ENCODE peak calls at places on chromosomes 4 and X, in nine cellular contexts. One of them, this sample, is unnamed.

GRCh38 chr4:1731180-1731579 is 9.9 kb downstream of the TACC3 start:
- DNase-seq in body of pancreas: no peak
- DNase-seq in EH: no peak
- DNase-seq in transverse colon: no peak
- DNase-seq in activated T-cell treated with anti-CD3 and anti-CD28 coated beads, Interleukin-2, amount 50 U/mL, for 1 hour: no peak
- DNase-seq in HEK293T: no peak
- DNase-seq in RWPE1: no peak
- DNase-seq in fibroblast of pulmonary artery: no peak
- DNase-seq in activated CD4-positive, alpha-beta T cell treated with anti-CD3 and anti-CD28 coated beads for 48 hours: peak; percentile 39
- DNase-seq in this sample: no peak

GRCh38 chrX:150765782-150766350 is 72.7 kb downstream of the MTMR1 start:
- DNase-seq in body of pancreas: no peak
- DNase-seq in EH: no peak
- DNase-seq in transverse colon: no peak
- DNase-seq in activated T-cell treated with anti-CD3 and anti-CD28 coated beads, Interleukin-2, amount 50 U/mL, for 1 hour: no peak
- DNase-seq in HEK293T: no peak
- DNase-seq in RWPE1: no peak
- DNase-seq in fibroblast of pulmonary artery: no peak
- DNase-seq in activated CD4-positive, alpha-beta T cell treated with anti-CD3 and anti-CD28 coated beads for 48 hours: no peak
- DNase-seq in this sample: no peak

GRCh38 chr4:64581422-64581821 is 172.2 kb upstream of the TECRL start:
- DNase-seq in body of pancreas: no peak
- DNase-seq in EH: peak; percentile 2
- DNase-seq in transverse colon: no peak
- DNase-seq in activated T-cell treated with anti-CD3 and anti-CD28 coated beads, Interleukin-2, amount 50 U/mL, for 1 hour: no peak
- DNase-seq in HEK293T: no peak
- DNase-seq in RWPE1: peak; percentile 22
- DNase-seq in fibroblast of pulmonary artery: peak; percentile 62
- DNase-seq in activated CD4-positive, alpha-beta T cell treated with anti-CD3 and anti-CD28 coated beads for 48 hours: no peak
- DNase-seq in this sample: no peak

GRCh38 chr4:80446664-80447063 is 111.1 kb downstream of the CFAP299 start:
- DNase-seq in body of pancreas: no peak
- DNase-seq in EH: peak; percentile 46
- DNase-seq in transverse colon: no peak
- DNase-seq in activated T-cell treated with anti-CD3 and anti-CD28 coated beads, Interleukin-2, amount 50 U/mL, for 1 hour: no peak
- DNase-seq in HEK293T: no peak
- DNase-seq in RWPE1: no peak
- DNase-seq in fibroblast of pulmonary artery: peak; percentile 6
- DNase-seq in activated CD4-positive, alpha-beta T cell treated with anti-CD3 and anti-CD28 coated beads for 48 hours: no peak
- DNase-seq in this sample: no peak

GRCh38 chrX:151513472-151513871 is 50.0 kb upstream of the PASD1 start:
- DNase-seq in body of pancreas: no peak
- DNase-seq in EH: no peak
- DNase-seq in transverse colon: no peak
- DNase-seq in activated T-cell treated with anti-CD3 and anti-CD28 coated beads, Interleukin-2, amount 50 U/mL, for 1 hour: no peak
- DNase-seq in HEK293T: no peak
- DNase-seq in RWPE1: no peak
- DNase-seq in fibroblast of pulmonary artery: no peak
- DNase-seq in activated CD4-positive, alpha-beta T cell treated with anti-CD3 and anti-CD28 coated beads for 48 hours: no peak
- DNase-seq in this sample: no peak

GRCh38 chr4:28523791-28524190 is 1663.2 kb downstream of the STIM2 start:
- DNase-seq in body of pancreas: no peak
- DNase-seq in EH: no peak
- DNase-seq in transverse colon: no peak
- DNase-seq in activated T-cell treated with anti-CD3 and anti-CD28 coated beads, Interleukin-2, amount 50 U/mL, for 1 hour: no peak
- DNase-seq in HEK293T: no peak
- DNase-seq in RWPE1: no peak
- DNase-seq in fibroblast of pulmonary artery: no peak
- DNase-seq in activated CD4-positive, alpha-beta T cell treated with anti-CD3 and anti-CD28 coated beads for 48 hours: no peak
- DNase-seq in this sample: no peak

GRCh38 chrX:150566734-150567182 is 1.7 kb upstream of the MTM1 start:
- DNase-seq in body of pancreas: no peak
- DNase-seq in EH: no peak
- DNase-seq in transverse colon: no peak
- DNase-seq in activated T-cell treated with anti-CD3 and anti-CD28 coated beads, Interleukin-2, amount 50 U/mL, for 1 hour: no peak
- DNase-seq in HEK293T: no peak
- DNase-seq in RWPE1: no peak
- DNase-seq in fibroblast of pulmonary artery: no peak
- DNase-seq in activated CD4-positive, alpha-beta T cell treated with anti-CD3 and anti-CD28 coated beads for 48 hours: no peak
- DNase-seq in this sample: no peak

GRCh38 chr4:116925900-116926457 is 159.4 kb downstream of the TRAM1L1 start:
- DNase-seq in body of pancreas: peak; percentile 14
- DNase-seq in EH: no peak
- DNase-seq in transverse colon: no peak
- DNase-seq in activated T-cell treated with anti-CD3 and anti-CD28 coated beads, Interleukin-2, amount 50 U/mL, for 1 hour: no peak
- DNase-seq in HEK293T: peak; percentile 9
- DNase-seq in RWPE1: no peak
- DNase-seq in fibroblast of pulmonary artery: no peak
- DNase-seq in activated CD4-positive, alpha-beta T cell treated with anti-CD3 and anti-CD28 coated beads for 48 hours: no peak
- DNase-seq in this sample: no peak

GRCh38 chrX:150361070-150361776 is 1.9 kb upstream of the MAMLD1 start:
- DNase-seq in body of pancreas: peak; percentile 13
- DNase-seq in EH: peak; percentile 28
- DNase-seq in transverse colon: peak; percentile 22
- DNase-seq in activated T-cell treated with anti-CD3 and anti-CD28 coated beads, Interleukin-2, amount 50 U/mL, for 1 hour: peak; percentile 42
- DNase-seq in HEK293T: no peak
- DNase-seq in RWPE1: no peak
- DNase-seq in fibroblast of pulmonary artery: peak; percentile 24
- DNase-seq in activated CD4-positive, alpha-beta T cell treated with anti-CD3 and anti-CD28 coated beads for 48 hours: peak; percentile 34
- DNase-seq in this sample: no peak

GRCh38 chrX:148609766-148610698 is 109.6 kb downstream of the AFF2 start:
- DNase-seq in body of pancreas: no peak
- DNase-seq in EH: no peak
- DNase-seq in transverse colon: no peak
- DNase-seq in activated T-cell treated with anti-CD3 and anti-CD28 coated beads, Interleukin-2, amount 50 U/mL, for 1 hour: no peak
- DNase-seq in HEK293T: no peak
- DNase-seq in RWPE1: peak; percentile 8
- DNase-seq in fibroblast of pulmonary artery: no peak
- DNase-seq in activated CD4-positive, alpha-beta T cell treated with anti-CD3 and anti-CD28 coated beads for 48 hours: peak; percentile 5
- DNase-seq in this sample: no peak

GRCh38 chr4:40940317-40940720 is 190.6 kb downstream of the NSUN7 start:
- DNase-seq in body of pancreas: no peak
- DNase-seq in EH: no peak
- DNase-seq in transverse colon: peak; percentile 9
- DNase-seq in activated T-cell treated with anti-CD3 and anti-CD28 coated beads, Interleukin-2, amount 50 U/mL, for 1 hour: no peak
- DNase-seq in HEK293T: no peak
- DNase-seq in RWPE1: no peak
- DNase-seq in fibroblast of pulmonary artery: peak; percentile 46
- DNase-seq in activated CD4-positive, alpha-beta T cell treated with anti-CD3 and anti-CD28 coated beads for 48 hours: no peak
- DNase-seq in this sample: no peak

GRCh38 chr4:168877407-168877778 is 132.7 kb downstream of the CBR4 start:
- DNase-seq in body of pancreas: no peak
- DNase-seq in EH: no peak
- DNase-seq in transverse colon: no peak
- DNase-seq in activated T-cell treated with anti-CD3 and anti-CD28 coated beads, Interleukin-2, amount 50 U/mL, for 1 hour: no peak
- DNase-seq in HEK293T: no peak
- DNase-seq in RWPE1: no peak
- DNase-seq in fibroblast of pulmonary artery: no peak
- DNase-seq in activated CD4-positive, alpha-beta T cell treated with anti-CD3 and anti-CD28 coated beads for 48 hours: no peak
- DNase-seq in this sample: no peak

GRCh38 chrX:154383359-154384283 is 4.5 kb downstream of the EMD start:
- DNase-seq in body of pancreas: no peak
- DNase-seq in EH: no peak
- DNase-seq in transverse colon: no peak
- DNase-seq in activated T-cell treated with anti-CD3 and anti-CD28 coated beads, Interleukin-2, amount 50 U/mL, for 1 hour: peak; percentile 20
- DNase-seq in HEK293T: no peak
- DNase-seq in RWPE1: no peak
- DNase-seq in fibroblast of pulmonary artery: no peak
- DNase-seq in activated CD4-positive, alpha-beta T cell treated with anti-CD3 and anti-CD28 coated beads for 48 hours: no peak
- DNase-seq in this sample: no peak

GRCh38 chr4:163866728-163867313 is 372.3 kb downstream of the TMA16 start:
- DNase-seq in body of pancreas: no peak
- DNase-seq in EH: no peak
- DNase-seq in transverse colon: no peak
- DNase-seq in activated T-cell treated with anti-CD3 and anti-CD28 coated beads, Interleukin-2, amount 50 U/mL, for 1 hour: no peak
- DNase-seq in HEK293T: no peak
- DNase-seq in RWPE1: peak; percentile 37
- DNase-seq in fibroblast of pulmonary artery: no peak
- DNase-seq in activated CD4-positive, alpha-beta T cell treated with anti-CD3 and anti-CD28 coated beads for 48 hours: no peak
- DNase-seq in this sample: no peak

GRCh38 chr4:119132306-119132705 is 3.3 kb upstream of the MYOZ2 start:
- DNase-seq in body of pancreas: no peak
- DNase-seq in EH: peak; percentile 37
- DNase-seq in transverse colon: no peak
- DNase-seq in activated T-cell treated with anti-CD3 and anti-CD28 coated beads, Interleukin-2, amount 50 U/mL, for 1 hour: no peak
- DNase-seq in HEK293T: no peak
- DNase-seq in RWPE1: no peak
- DNase-seq in fibroblast of pulmonary artery: no peak
- DNase-seq in activated CD4-positive, alpha-beta T cell treated with anti-CD3 and anti-CD28 coated beads for 48 hours: no peak
- DNase-seq in this sample: no peak

GRCh38 chr4:82745173-82745842 is 53.3 kb downstream of the SCD5 start:
- DNase-seq in body of pancreas: peak; percentile 39
- DNase-seq in EH: peak; percentile 98
- DNase-seq in transverse colon: no peak
- DNase-seq in activated T-cell treated with anti-CD3 and anti-CD28 coated beads, Interleukin-2, amount 50 U/mL, for 1 hour: no peak
- DNase-seq in HEK293T: no peak
- DNase-seq in RWPE1: peak; percentile 62
- DNase-seq in fibroblast of pulmonary artery: no peak
- DNase-seq in activated CD4-positive, alpha-beta T cell treated with anti-CD3 and anti-CD28 coated beads for 48 hours: no peak
- DNase-seq in this sample: no peak

GRCh38 chr4:40719008-40719623 is 30.6 kb upstream of the NSUN7 start:
- DNase-seq in body of pancreas: peak; percentile 25
- DNase-seq in EH: peak; percentile 54
- DNase-seq in transverse colon: no peak
- DNase-seq in activated T-cell treated with anti-CD3 and anti-CD28 coated beads, Interleukin-2, amount 50 U/mL, for 1 hour: no peak
- DNase-seq in HEK293T: peak; percentile 27
- DNase-seq in RWPE1: peak; percentile 63
- DNase-seq in fibroblast of pulmonary artery: peak; percentile 78
- DNase-seq in activated CD4-positive, alpha-beta T cell treated with anti-CD3 and anti-CD28 coated beads for 48 hours: no peak
- DNase-seq in this sample: no peak

GRCh38 chr4:30721353-30722091 is 1.4 kb downstream of the PCDH7 start:
- DNase-seq in body of pancreas: peak; percentile 40
- DNase-seq in EH: peak; percentile 26
- DNase-seq in transverse colon: peak; percentile 37
- DNase-seq in activated T-cell treated with anti-CD3 and anti-CD28 coated beads, Interleukin-2, amount 50 U/mL, for 1 hour: no peak
- DNase-seq in HEK293T: no peak
- DNase-seq in RWPE1: peak; percentile 22
- DNase-seq in fibroblast of pulmonary artery: peak; percentile 39
- DNase-seq in activated CD4-positive, alpha-beta T cell treated with anti-CD3 and anti-CD28 coated beads for 48 hours: peak; percentile 16
- DNase-seq in this sample: no peak

GRCh38 chr4:55177461-55177860 is 52.1 kb upstream of the KDR start:
- DNase-seq in body of pancreas: no peak
- DNase-seq in EH: no peak
- DNase-seq in transverse colon: no peak
- DNase-seq in activated T-cell treated with anti-CD3 and anti-CD28 coated beads, Interleukin-2, amount 50 U/mL, for 1 hour: no peak
- DNase-seq in HEK293T: no peak
- DNase-seq in RWPE1: no peak
- DNase-seq in fibroblast of pulmonary artery: no peak
- DNase-seq in activated CD4-positive, alpha-beta T cell treated with anti-CD3 and anti-CD28 coated beads for 48 hours: no peak
- DNase-seq in this sample: no peak

GRCh38 chrX:7235071-7235470 is 87.1 kb upstream of the PUDP start:
- DNase-seq in body of pancreas: no peak
- DNase-seq in EH: peak; percentile 4
- DNase-seq in transverse colon: no peak
- DNase-seq in activated T-cell treated with anti-CD3 and anti-CD28 coated beads, Interleukin-2, amount 50 U/mL, for 1 hour: no peak
- DNase-seq in HEK293T: no peak
- DNase-seq in RWPE1: no peak
- DNase-seq in fibroblast of pulmonary artery: no peak
- DNase-seq in activated CD4-positive, alpha-beta T cell treated with anti-CD3 and anti-CD28 coated beads for 48 hours: no peak
- DNase-seq in this sample: no peak

GRCh38 chr4:145075742-145076472 is 22.1 kb downstream of the ANAPC10 start:
- DNase-seq in body of pancreas: no peak
- DNase-seq in EH: no peak
- DNase-seq in transverse colon: no peak
- DNase-seq in activated T-cell treated with anti-CD3 and anti-CD28 coated beads, Interleukin-2, amount 50 U/mL, for 1 hour: no peak
- DNase-seq in HEK293T: no peak
- DNase-seq in RWPE1: no peak
- DNase-seq in fibroblast of pulmonary artery: no peak
- DNase-seq in activated CD4-positive, alpha-beta T cell treated with anti-CD3 and anti-CD28 coated beads for 48 hours: no peak
- DNase-seq in this sample: no peak

GRCh38 chrX:27555514-27555913 is 34.6 kb upstream of the DCAF8L2 start:
- DNase-seq in body of pancreas: no peak
- DNase-seq in EH: no peak
- DNase-seq in transverse colon: no peak
- DNase-seq in activated T-cell treated with anti-CD3 and anti-CD28 coated beads, Interleukin-2, amount 50 U/mL, for 1 hour: no peak
- DNase-seq in HEK293T: peak; percentile 35
- DNase-seq in RWPE1: peak; percentile 5
- DNase-seq in fibroblast of pulmonary artery: peak; percentile 71
- DNase-seq in activated CD4-positive, alpha-beta T cell treated with anti-CD3 and anti-CD28 coated beads for 48 hours: no peak
- DNase-seq in this sample: no peak

GRCh38 chrX:24796204-24796603 is 102.5 kb downstream of the POLA1 start:
- DNase-seq in body of pancreas: no peak
- DNase-seq in EH: no peak
- DNase-seq in transverse colon: no peak
- DNase-seq in activated T-cell treated with anti-CD3 and anti-CD28 coated beads, Interleukin-2, amount 50 U/mL, for 1 hour: no peak
- DNase-seq in HEK293T: no peak
- DNase-seq in RWPE1: no peak
- DNase-seq in fibroblast of pulmonary artery: no peak
- DNase-seq in activated CD4-positive, alpha-beta T cell treated with anti-CD3 and anti-CD28 coated beads for 48 hours: no peak
- DNase-seq in this sample: no peak

GRCh38 chrX:114272096-114272686 is 311.7 kb upstream of the HTR2C start:
- DNase-seq in body of pancreas: no peak
- DNase-seq in EH: no peak
- DNase-seq in transverse colon: no peak
- DNase-seq in activated T-cell treated with anti-CD3 and anti-CD28 coated beads, Interleukin-2, amount 50 U/mL, for 1 hour: no peak
- DNase-seq in HEK293T: no peak
- DNase-seq in RWPE1: no peak
- DNase-seq in fibroblast of pulmonary artery: peak; percentile 0
- DNase-seq in activated CD4-positive, alpha-beta T cell treated with anti-CD3 and anti-CD28 coated beads for 48 hours: no peak
- DNase-seq in this sample: no peak

GRCh38 chr4:118712872-118713271 is 27.7 kb downstream of the METTL14 start:
- DNase-seq in body of pancreas: no peak
- DNase-seq in EH: peak; percentile 50
- DNase-seq in transverse colon: no peak
- DNase-seq in activated T-cell treated with anti-CD3 and anti-CD28 coated beads, Interleukin-2, amount 50 U/mL, for 1 hour: no peak
- DNase-seq in HEK293T: no peak
- DNase-seq in RWPE1: no peak
- DNase-seq in fibroblast of pulmonary artery: no peak
- DNase-seq in activated CD4-positive, alpha-beta T cell treated with anti-CD3 and anti-CD28 coated beads for 48 hours: peak; percentile 22
- DNase-seq in this sample: no peak

GRCh38 chrX:70043685-70044084 is 6.1 kb downstream of the AWAT2 start:
- DNase-seq in body of pancreas: no peak
- DNase-seq in EH: no peak
- DNase-seq in transverse colon: no peak
- DNase-seq in activated T-cell treated with anti-CD3 and anti-CD28 coated beads, Interleukin-2, amount 50 U/mL, for 1 hour: no peak
- DNase-seq in HEK293T: no peak
- DNase-seq in RWPE1: no peak
- DNase-seq in fibroblast of pulmonary artery: no peak
- DNase-seq in activated CD4-positive, alpha-beta T cell treated with anti-CD3 and anti-CD28 coated beads for 48 hours: no peak
- DNase-seq in this sample: no peak

GRCh38 chr4:119659576-119659975 is 31.0 kb upstream of the PDE5A start:
- DNase-seq in body of pancreas: no peak
- DNase-seq in EH: peak; percentile 81
- DNase-seq in transverse colon: no peak
- DNase-seq in activated T-cell treated with anti-CD3 and anti-CD28 coated beads, Interleukin-2, amount 50 U/mL, for 1 hour: no peak
- DNase-seq in HEK293T: no peak
- DNase-seq in RWPE1: no peak
- DNase-seq in fibroblast of pulmonary artery: peak; percentile 22
- DNase-seq in activated CD4-positive, alpha-beta T cell treated with anti-CD3 and anti-CD28 coated beads for 48 hours: no peak
- DNase-seq in this sample: no peak

GRCh38 chr4:16092682-16093319 is 9.0 kb upstream of the PROM1 start:
- DNase-seq in body of pancreas: no peak
- DNase-seq in EH: no peak
- DNase-seq in transverse colon: no peak
- DNase-seq in activated T-cell treated with anti-CD3 and anti-CD28 coated beads, Interleukin-2, amount 50 U/mL, for 1 hour: no peak
- DNase-seq in HEK293T: no peak
- DNase-seq in RWPE1: no peak
- DNase-seq in fibroblast of pulmonary artery: no peak
- DNase-seq in activated CD4-positive, alpha-beta T cell treated with anti-CD3 and anti-CD28 coated beads for 48 hours: no peak
- DNase-seq in this sample: no peak

GRCh38 chr4:20254517-20255250 is 3.0 kb downstream of the SLIT2 start:
- DNase-seq in body of pancreas: peak; percentile 18
- DNase-seq in EH: peak; percentile 61
- DNase-seq in transverse colon: no peak
- DNase-seq in activated T-cell treated with anti-CD3 and anti-CD28 coated beads, Interleukin-2, amount 50 U/mL, for 1 hour: no peak
- DNase-seq in HEK293T: peak; percentile 13
- DNase-seq in RWPE1: no peak
- DNase-seq in fibroblast of pulmonary artery: peak; percentile 61
- DNase-seq in activated CD4-positive, alpha-beta T cell treated with anti-CD3 and anti-CD28 coated beads for 48 hours: no peak
- DNase-seq in this sample: no peak

GRCh38 chr4:99815597-99816011 is 1.0 kb upstream of the DAPP1 start:
- DNase-seq in body of pancreas: peak; percentile 60
- DNase-seq in EH: no peak
- DNase-seq in transverse colon: peak; percentile 74
- DNase-seq in activated T-cell treated with anti-CD3 and anti-CD28 coated beads, Interleukin-2, amount 50 U/mL, for 1 hour: no peak
- DNase-seq in HEK293T: no peak
- DNase-seq in RWPE1: peak; percentile 79
- DNase-seq in fibroblast of pulmonary artery: peak; percentile 7
- DNase-seq in activated CD4-positive, alpha-beta T cell treated with anti-CD3 and anti-CD28 coated beads for 48 hours: peak; percentile 18
- DNase-seq in this sample: no peak